ENCODE peak calls at places on chromosomes 12 and 14, in five cellular contexts. G is cardiac muscle cell, V is kidney, Z is esophagus squamous epithelium, Y is IMR-90. N is an unnamed sample.

GRCh38 chr12:51323966-51324895 is at the start of gene BIN2:
- DNase-seq in G (no peak), V (peak; percentile 85), Z (no peak), Y (no peak), N (no peak)

GRCh38 chr12:41466762-41467270 is 278.7 kb downstream of the PDZRN4 start:
- DNase-seq in G (peak; percentile 77), V (no peak), Z (no peak), Y (no peak), N (no peak)

GRCh38 chr14:77474763-77475162 is 16.9 kb downstream of the AHSA1 start:
- DNase-seq in G (no peak), V (no peak), Z (no peak), Y (no peak), N (no peak)

GRCh38 chr12:68242777-68243176 is 10.6 kb downstream of the IL22 start:
- DNase-seq in G (no peak), V (no peak), Z (no peak), Y (no peak), N (no peak)

GRCh38 chr14:64723691-64724577 is 19.7 kb downstream of the PLEKHG3 start:
- DNase-seq in G (peak; percentile 66), V (no peak), Z (no peak), Y (no peak), N (no peak)

GRCh38 chr12:13471471-13471870 is 274.9 kb downstream of the EMP1 start:
- DNase-seq in G (no peak), V (no peak), Z (no peak), Y (no peak), N (no peak)

GRCh38 chr12:64744422-64745258 is 14.6 kb downstream of the GNS start:
- DNase-seq in G (no peak), V (no peak), Z (no peak), Y (peak; percentile 39), N (no peak)

GRCh38 chr12:59839514-59839913 is 243.7 kb downstream of the SLC16A7 start:
- DNase-seq in G (no peak), V (no peak), Z (no peak), Y (peak; percentile 38), N (no peak)

GRCh38 chr14:70045715-70046535 is 142.8 kb downstream of the SLC8A3 start:
- DNase-seq in G (peak; percentile 77), V (peak; percentile 85), Z (no peak), Y (peak; percentile 48), N (peak; percentile 82)

GRCh38 chr14:50739186-50739585 is 71.1 kb upstream of the SAV1 start:
- DNase-seq in G (no peak), V (no peak), Z (no peak), Y (no peak), N (no peak)

GRCh38 chr12:30422844-30423243 is 272.8 kb downstream of the IPO8 start:
- DNase-seq in G (no peak), V (no peak), Z (no peak), Y (no peak), N (no peak)

GRCh38 chr12:30427555-30427954 is 268.1 kb downstream of the IPO8 start:
- DNase-seq in G (no peak), V (no peak), Z (no peak), Y (no peak), N (no peak)

GRCh38 chr12:30425445-30425844 is 270.2 kb downstream of the IPO8 start:
- DNase-seq in G (no peak), V (no peak), Z (no peak), Y (no peak), N (no peak)

GRCh38 chr12:30420561-30420960 is 275.1 kb downstream of the IPO8 start:
- DNase-seq in G (no peak), V (no peak), Z (no peak), Y (peak; percentile 1), N (no peak)

DNA sequence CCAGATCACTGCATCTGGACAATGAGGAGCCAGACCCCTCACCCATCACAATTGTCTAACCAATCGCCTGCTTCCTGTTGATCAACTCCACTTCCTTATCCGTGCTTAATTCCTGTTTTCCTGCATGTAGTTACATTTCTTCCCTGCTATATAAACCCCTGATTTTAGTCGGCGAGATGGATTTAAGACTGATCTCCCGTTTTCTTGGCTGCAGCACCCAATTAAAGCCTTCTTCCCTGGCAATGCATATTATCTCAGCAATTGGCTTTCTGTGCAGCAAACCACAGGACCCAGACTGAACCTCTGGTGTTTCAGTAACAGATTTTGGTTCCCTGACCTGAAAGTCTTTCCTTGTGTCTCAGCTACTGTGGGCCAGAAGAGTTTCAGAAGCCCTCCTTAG is 272.3 kb downstream of the IPO8 start:
- DNase-seq in G (no peak), V (no peak), Z (no peak), Y (no peak), N (no peak)
- H3K9me3 ChIP-seq in G (no peaks in the 10 kb centered on the region), V (no peaks in the 10 kb centered on the region), Z (no peaks in the 10 kb centered on the region), Y (peaks cover 3% of the 10 kb centered on the region), N (peaks cover 4% of the 10 kb centered on the region)

GRCh38 chr14:89207925-89208328 is 209.1 kb downstream of the FOXN3 start:
- DNase-seq in G (no peak), V (no peak), Z (no peak), Y (no peak), N (no peak)
- TF ChIP-seq CTCF in G (no peak), V (no peak), Z (no peak), Y (no peak), N (no peak)

DNA sequence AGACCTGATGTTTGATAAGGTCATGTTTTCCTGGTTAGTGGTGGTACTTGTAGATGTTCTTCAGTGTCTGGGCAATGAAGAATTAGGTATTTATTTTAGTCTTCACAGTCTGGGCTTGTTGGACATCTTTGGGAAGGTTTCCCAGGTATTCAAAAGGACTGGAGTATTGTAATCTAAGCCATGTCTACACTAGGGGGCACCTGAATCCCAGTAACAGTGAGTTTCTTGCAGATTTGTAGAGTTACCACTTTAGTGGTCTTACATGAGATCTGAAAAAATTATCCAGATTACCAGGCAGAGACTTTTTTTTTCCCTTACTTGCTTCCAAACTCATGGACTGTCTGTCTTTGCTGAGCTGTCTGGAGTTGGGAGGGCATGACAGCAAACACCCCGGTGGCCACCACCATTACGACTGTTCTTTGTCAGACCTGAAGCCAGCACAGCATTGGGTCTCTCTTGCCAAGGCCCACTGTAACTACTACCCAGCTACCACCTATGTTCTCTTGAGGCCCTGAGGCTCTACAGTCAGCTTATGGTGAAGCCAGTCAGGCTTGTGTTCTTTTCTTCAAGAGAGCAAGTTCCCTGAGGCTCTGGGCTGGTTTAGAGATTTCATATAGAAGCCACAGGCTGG is 820.7 kb upstream of the FBXO33 start:
- DNase-seq in G (no peak), V (no peak), Z (no peak), Y (no peak), N (no peak)
- H3K9me3 ChIP-seq in G (no peaks in the 10 kb centered on the region), V (no peaks in the 10 kb centered on the region), Z (no peaks in the 10 kb centered on the region), Y (peaks cover 11% of the 10 kb centered on the region), N (no peaks in the 10 kb centered on the region)

GRCh38 chr12:131982041-131982440 is 32.3 kb downstream of the EP400 start:
- DNase-seq in G (no peak), V (no peak), Z (no peak), Y (no peak), N (no peak)

GRCh38 chr12:131979606-131980005 is 29.9 kb downstream of the EP400 start:
- DNase-seq in G (no peak), V (no peak), Z (no peak), Y (no peak), N (no peak)

GRCh38 chr12:131981388-131981787 is 31.6 kb downstream of the EP400 start:
- DNase-seq in G (no peak), V (no peak), Z (no peak), Y (no peak), N (no peak)

GRCh38 chr12:131983026-131983425 is 33.3 kb downstream of the EP400 start:
- DNase-seq in G (no peak), V (no peak), Z (no peak), Y (no peak), N (no peak)

GRCh38 chr12:131980263-131980662 is 30.5 kb downstream of the EP400 start:
- DNase-seq in G (no peak), V (no peak), Z (no peak), Y (peak; percentile 28), N (no peak)
- TF ChIP-seq CTCF in G (no peak), V (no peak), Z (no peak), Y (peak; percentile 21), N (peak; percentile 2)

DNA sequence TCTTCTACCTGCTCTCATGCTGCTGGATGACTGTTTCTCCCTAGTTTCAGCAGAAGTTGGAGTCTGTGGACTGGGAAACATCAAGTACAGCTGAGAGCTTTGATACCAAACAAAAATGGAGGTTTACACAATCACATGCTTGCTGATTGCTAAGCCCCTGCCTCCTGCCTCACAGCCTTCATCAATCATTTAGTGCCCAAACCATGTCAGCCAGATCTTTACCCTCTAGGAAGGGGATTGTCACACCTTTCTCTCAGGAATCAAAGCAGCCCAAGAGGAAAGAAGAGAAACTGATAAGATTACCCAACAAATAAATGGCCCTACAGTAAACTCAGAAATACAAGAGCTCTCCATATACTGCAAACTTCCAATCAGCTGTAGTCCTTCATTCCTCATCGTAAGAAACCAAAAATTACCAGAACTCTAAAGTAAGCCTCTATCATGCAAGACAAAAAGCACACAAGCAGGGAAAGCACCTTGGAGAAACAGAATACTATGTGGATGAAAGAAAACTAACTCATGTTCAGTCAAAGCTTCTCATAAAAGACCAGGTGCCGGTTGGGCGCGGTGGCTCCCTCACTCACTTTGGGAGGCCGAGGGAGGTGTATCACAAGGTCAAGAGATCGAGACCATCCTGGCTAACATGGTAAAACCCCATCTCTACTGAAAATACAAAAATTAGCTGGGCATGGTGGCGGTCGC is 63.6 kb upstream of the RESF1 start:
- DNase-seq in G (no peak), V (no peak), Z (no peak), Y (no peak), N (no peak)
- H3K9me3 ChIP-seq in G (no peaks in the 10 kb centered on the region), V (no peaks in the 10 kb centered on the region), Z (no peaks in the 10 kb centered on the region), Y (no peaks in the 10 kb centered on the region), N (no peaks in the 10 kb centered on the region)

DNA sequence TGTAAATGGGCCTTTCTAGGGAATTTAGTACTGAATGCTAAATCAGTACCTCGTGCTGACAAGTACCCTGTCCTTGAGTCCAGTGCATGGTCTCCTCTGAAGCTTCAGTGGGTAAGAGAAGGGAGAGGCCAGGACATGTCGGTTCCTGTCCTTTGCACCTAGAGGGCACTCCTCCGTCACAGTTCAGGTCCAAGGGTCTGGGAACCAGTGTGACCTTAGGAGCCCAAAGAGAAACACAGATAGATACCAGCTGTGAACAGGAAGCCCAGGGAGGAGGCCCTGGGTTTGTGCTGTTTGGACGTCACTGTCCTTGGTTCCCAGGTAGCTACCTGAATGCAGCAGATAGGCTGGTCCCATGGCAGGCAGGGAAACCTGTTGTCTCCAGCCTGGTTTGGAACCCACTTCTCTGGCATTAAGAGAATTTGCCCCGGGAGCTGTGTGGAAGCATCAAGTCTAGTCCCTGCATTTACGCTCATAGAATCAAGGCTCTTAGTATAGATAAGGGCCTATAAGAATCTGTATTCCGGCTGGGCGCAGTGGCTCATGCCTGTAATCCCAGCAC is 3.9 kb upstream of the FGF23 start:
- DNase-seq in G (peak; percentile 71), V (no peak), Z (no peak), Y (no peak), N (peak; percentile 62)
- TF ChIP-seq CTCF in G (no peak), V (no peak), Z (no peak), Y (no peak), N (peak; percentile 82)

N was measured in WERI-Rb-1.